ENCODE peak calls at places on chromosome 13, in ten cellular contexts. P is endodermal cell; V is activated naive CD4-positive, alpha-beta T cell treated with anti-CD3 and anti-CD28 coated beads, Interleukin-2, amount 50 U/mL, for 72 hours; L is stimulated activated CD4-positive, alpha-beta T cell treated with anti-CD3 and anti-CD28 coated beads, Interleukin-12 subunit alpha, Interleukin-12 subunit beta, amount 100 ng/mL, for 4 hours; N is RCC 7860; G is ELR; Z is glomerular endothelial cell; S is RWPE1; D is stimulated activated CD8-positive, alpha-beta memory T cell treated with anti-CD3 and anti-CD28 coated beads, Interleukin-2, amount 100 ng/mL, for 48 hours; E is GM18507. B is an unnamed sample.
A peak's percentile ranks its signal among the peaks of the same experiment; 100 is the strongest.

GRCh38 chr13:25169951-25170553 is 2.0 kb downstream of the AMER2 start:
- DNase-seq in P (no peak), L (no peak), G (no peak), E (no peak), S (no peak), N (no peak), V (no peak), D (no peak), Z (no peak), B (no peak)

GRCh38 chr13:77207943-77208342 is 119.0 kb downstream of the MYCBP2 start:
- DNase-seq in N (no peak), V (no peak), Z (no peak), L (no peak), S (peak; percentile 1), G (peak; percentile 81), P (no peak), E (no peak), D (no peak), B (no peak)

GRCh38 chr13:114118086-114118762 is 14.2 kb downstream of the RASA3 start:
- DNase-seq in N (peak; percentile 72), D (no peak), S (no peak), E (no peak), G (no peak), V (no peak), P (no peak), Z (no peak), L (no peak), B (peak; percentile 36)

GRCh38 chr13:52994865-52995264 is 33.7 kb upstream of the OLFM4 start:
- DNase-seq in N (no peak), P (no peak), Z (no peak), V (no peak), E (no peak), L (no peak), G (no peak), D (no peak), S (no peak), B (no peak)

GRCh38 chr13:76874466-76874865 is 11.7 kb downstream of the KCTD12 start:
- DNase-seq in Z (no peak), G (no peak), D (no peak), E (no peak), L (no peak), N (no peak), S (no peak), P (no peak), V (no peak), B (no peak)

GRCh38 chr13:26721251-26721939 is 39.2 kb downstream of the GPR12 start:
- DNase-seq in P (no peak), N (no peak), V (no peak), G (peak; percentile 8), D (peak; percentile 14), S (no peak), L (peak; percentile 16), Z (no peak), E (no peak), B (peak; percentile 52)

GRCh38 chr13:79674765-79675515 is 194.0 kb downstream of the NDFIP2 start:
- DNase-seq in N (no peak), L (no peak), E (no peak), S (no peak), G (no peak), Z (no peak), V (no peak), D (no peak), P (no peak), B (no peak)

GRCh38 chr13:112839347-112840105 is 129.5 kb upstream of the MCF2L start:
- DNase-seq in S (no peak), P (peak; percentile 41), E (no peak), N (no peak), V (no peak), Z (no peak), G (peak; percentile 8), L (no peak), D (no peak), B (no peak)

GRCh38 chr13:42777476-42777875 is 3.9 kb upstream of the FAM216B start:
- DNase-seq in V (no peak), S (no peak), G (peak; percentile 19), L (no peak), P (no peak), E (no peak), N (no peak), Z (no peak), D (no peak), B (no peak)

GRCh38 chr13:43698743-43699142 is 88.0 kb downstream of the ENOX1 start:
- DNase-seq in D (no peak), N (no peak), V (no peak), L (no peak), G (peak; percentile 4), Z (no peak), P (no peak), S (no peak), E (no peak), B (no peak)

GRCh38 chr13:111371211-111371610 is 50.8 kb downstream of the TEX29 start:
- DNase-seq in D (no peak), S (no peak), L (no peak), N (no peak), Z (no peak), P (no peak), E (no peak), V (no peak), G (no peak), B (no peak)

GRCh38 chr13:108944760-108945159 is 315.3 kb downstream of the MYO16 start:
- DNase-seq in L (no peak), D (no peak), P (no peak), G (peak; percentile 67), V (no peak), E (no peak), S (peak; percentile 54), N (no peak), Z (no peak), B (no peak)

GRCh38 chr13:114099191-114099590 is 33.2 kb downstream of the RASA3 start:
- DNase-seq in V (no peak), E (peak; percentile 47), P (peak; percentile 92), N (peak; percentile 72), L (no peak), S (no peak), G (peak; percentile 93), D (no peak), Z (no peak), B (peak; percentile 39)

GRCh38 chr13:32381539-32381938 is 46.4 kb downstream of the N4BP2L1 start:
- DNase-seq in V (no peak), G (peak; percentile 7), Z (no peak), N (no peak), D (no peak), E (no peak), L (no peak), S (no peak), P (peak; percentile 73), B (peak; percentile 11)

GRCh38 chr13:36601186-36601585 is 72.6 kb upstream of the SERTM1 start:
- DNase-seq in Z (no peak), D (no peak), L (no peak), N (no peak), V (no peak), S (no peak), P (no peak), G (no peak), E (no peak), B (no peak)

GRCh38 chr13:100987993-100988392 is 313.4 kb upstream of the TMTC4 start:
- DNase-seq in E (no peak), D (no peak), S (no peak), Z (no peak), N (no peak), L (no peak), G (peak; percentile 13), V (no peak), P (peak; percentile 71), B (no peak)

GRCh38 chr13:59931621-59932020 is 232.1 kb downstream of the DIAPH3 start:
- DNase-seq in S (no peak), L (no peak), E (no peak), D (no peak), V (no peak), P (no peak), N (no peak), Z (no peak), G (no peak), B (no peak)

GRCh38 chr13:24053505-24054251 is 106.8 kb upstream of the SPATA13 start:
- DNase-seq in D (peak; percentile 17), N (peak; percentile 43), L (peak; percentile 43), S (peak; percentile 68), V (no peak), P (peak; percentile 94), E (peak; percentile 60), Z (no peak), G (peak; percentile 82), B (peak; percentile 78)

GRCh38 chr13:65768545-65768944 is 1461.6 kb downstream of the PCDH9 start:
- DNase-seq in Z (no peak), G (no peak), N (no peak), E (no peak), D (no peak), S (no peak), L (no peak), P (peak; percentile 83), V (no peak), B (no peak)

GRCh38 chr13:63107163-63107935 is 1691.7 kb upstream of the PCDH20 start:
- DNase-seq in D (no peak), S (peak; percentile 2), Z (no peak), G (peak; percentile 40), P (no peak), E (no peak), V (no peak), L (no peak), N (peak; percentile 21), B (no peak)

GRCh38 chr13:112170823-112171569 is 104.0 kb downstream of the SOX1 start:
- DNase-seq in G (no peak), V (no peak), L (no peak), Z (no peak), S (no peak), D (no peak), P (peak; percentile 30), E (no peak), N (no peak), B (no peak)

GRCh38 chr13:35994131-35994966 is 136.8 kb downstream of the DCLK1 start:
- DNase-seq in E (no peak), G (peak; percentile 41), L (no peak), N (peak; percentile 89), D (no peak), Z (no peak), V (no peak), S (peak; percentile 84), P (no peak), B (no peak)

GRCh38 chr13:69970521-69970920 is 137.1 kb upstream of the ATXN8OS start:
- DNase-seq in N (peak; percentile 40), V (no peak), G (peak; percentile 58), D (no peak), P (peak; percentile 49), Z (peak; percentile 79), E (no peak), S (peak; percentile 5), L (no peak), B (no peak)

GRCh38 chr13:49366841-49367240 is 77.0 kb downstream of the CAB39L start:
- DNase-seq in D (no peak), P (no peak), Z (no peak), L (no peak), N (no peak), V (no peak), G (no peak), E (no peak), S (no peak), B (no peak)

GRCh38 chr13:104114111-104114510 is 1047.9 kb upstream of the SLC10A2 start:
- DNase-seq in P (no peak), S (no peak), E (no peak), L (no peak), D (no peak), Z (no peak), V (no peak), G (no peak), N (no peak), B (no peak)

GRCh38 chr13:106230450-106230849 is 305.0 kb downstream of the EFNB2 start:
- DNase-seq in E (no peak), L (no peak), V (no peak), S (peak; percentile 54), Z (no peak), P (no peak), G (peak; percentile 75), D (no peak), N (no peak), B (no peak)

GRCh38 chr13:99969934-99970760 is 1.4 kb downstream of the ZIC5 start:
- DNase-seq in L (no peak), P (peak; percentile 94), D (no peak), V (no peak), Z (no peak), N (peak; percentile 43), E (no peak), S (no peak), G (peak; percentile 24), B (peak; percentile 56)

GRCh38 chr13:113848431-113849260 is 15.2 kb downstream of the GAS6 start:
- DNase-seq in V (peak; percentile 43), S (peak; percentile 57), E (no peak), D (no peak), G (no peak), L (no peak), N (no peak), P (peak; percentile 74), Z (no peak), B (peak; percentile 3)